ENCODE peak calls at places on chromosomes 12 and 14, in six cellular contexts. L is GM10248; W is endodermal cell; S is GM23338; F is CD8-positive, alpha-beta T cell; B is esophagus squamous epithelium. C is an unnamed sample.

GRCh38 chr12:93080452-93080851 is 151.4 kb upstream of the EEA1 start:
- DNase-seq in L (no peak), W (peak), F (no peak), B (no peak), S (peak), C (no peak)

GRCh38 chr14:51852541-51852940 is 7.9 kb upstream of the GNG2 start:
- DNase-seq in B (no peak), L (no peak), W (no peak), F (no peak), S (no peak), C (no peak)

GRCh38 chr12:112029326-112029725 is 16.1 kb downstream of the ERP29 start:
- DNase-seq in S (no peak), W (no peak), F (no peak), L (no peak), B (no peak), C (no peak)

GRCh38 chr14:45947785-45948184 is 694.8 kb upstream of the MIS18BP1 start:
- DNase-seq in B (no peak), L (no peak), S (no peak), W (no peak), F (no peak), C (no peak)

GRCh38 chr12:110349521-110350151 is 53.9 kb downstream of the ANAPC7 start:
- DNase-seq in W (no peak), F (peak), B (no peak), S (no peak), L (peak), C (no peak)

GRCh38 chr12:8078916-8079315 is 3.2 kb upstream of the NECAP1 start:
- DNase-seq in B (no peak), S (no peak), F (no peak), L (no peak), W (no peak), C (no peak)

GRCh38 chr14:71135496-71135895 is 228.2 kb downstream of the PCNX1 start:
- DNase-seq in F (no peak), B (no peak), S (no peak), L (no peak), W (peak), C (no peak)

GRCh38 chr14:54909763-54910162 is 7.1 kb upstream of the GCH1 start:
- DNase-seq in S (no peak), F (no peak), B (no peak), L (no peak), W (no peak), C (no peak)

GRCh38 chr14:72906316-72906715 is 12.4 kb upstream of the DPF3 start:
- DNase-seq in L (no peak), W (no peak), S (no peak), B (no peak), F (no peak), C (no peak)

GRCh38 chr14:34826661-34827060 is 48.5 kb downstream of the BAZ1A start:
- DNase-seq in B (no peak), F (no peak), L (no peak), S (no peak), W (no peak), C (peak)

GRCh38 chr14:90691627-90692026 is 124.6 kb downstream of the TTC7B start:
- DNase-seq in W (no peak), L (no peak), S (no peak), B (no peak), F (no peak), C (peak)

GRCh38 chr12:57735952-57736742 is 2.4 kb downstream of the AGAP2 start:
- DNase-seq in S (peak), W (peak), F (no peak), L (no peak), B (no peak), C (peak)

GRCh38 chr12:78732481-78732880 is 132.1 kb upstream of the SYT1 start:
- DNase-seq in F (no peak), W (peak), B (no peak), S (no peak), L (no peak), C (no peak)

GRCh38 chr12:101857043-101857558 is 20.3 kb upstream of the DRAM1 start:
- DNase-seq in S (no peak), B (no peak), F (no peak), L (peak), W (no peak), C (peak)

GRCh38 chr14:31410048-31410654 is 10.2 kb downstream of the HEATR5A start:
- DNase-seq in S (no peak), F (no peak), B (no peak), L (peak), W (no peak), C (no peak)

GRCh38 chr12:24719293-24719721 is 229.6 kb downstream of the BCAT1 start:
- DNase-seq in F (no peak), L (no peak), B (no peak), S (no peak), W (no peak), C (peak)

GRCh38 chr12:57087689-57088441 is 1.0 kb upstream of the NAB2 start:
- DNase-seq in W (peak), F (peak), S (peak), B (peak), L (peak), C (peak)

GRCh38 chr14:36816481-36816880 is 154.8 kb downstream of the PAX9 start:
- DNase-seq in L (no peak), F (no peak), S (no peak), W (no peak), B (no peak), C (no peak)

GRCh38 chr12:84506317-84506716 is 406.3 kb downstream of the SLC6A15 start:
- DNase-seq in F (no peak), S (no peak), W (no peak), L (no peak), B (no peak), C (no peak)

GRCh38 chr14:65243766-65244442 is 141.6 kb upstream of the MAX start:
- DNase-seq in W (no peak), F (no peak), B (no peak), S (no peak), L (no peak), C (no peak)

GRCh38 chr14:89681086-89682018 is 264.3 kb upstream of the FOXN3 start:
- DNase-seq in W (no peak), L (peak), B (no peak), F (peak), S (no peak), C (no peak)

GRCh38 chr12:89280833-89281533 is 71.3 kb downstream of the DUSP6 start:
- DNase-seq in L (no peak), S (no peak), F (no peak), B (no peak), W (no peak), C (no peak)

GRCh38 chr12:58741226-58741625 is 179.1 kb downstream of the LRIG3 start:
- DNase-seq in W (no peak), S (no peak), L (no peak), F (no peak), B (no peak), C (no peak)

GRCh38 chr12:106645074-106645421 is 62.2 kb downstream of the RFX4 start:
- DNase-seq in L (no peak), B (no peak), S (no peak), W (no peak), F (no peak), C (peak)

GRCh38 chr12:54016478-54016964 is 7.7 kb downstream of the HOXC8 start:
- DNase-seq in L (no peak), F (no peak), S (no peak), W (peak), B (no peak), C (peak)

GRCh38 chr14:79333198-79333546 is 878.1 kb downstream of the DIO2 start:
- DNase-seq in S (no peak), F (no peak), B (no peak), L (no peak), W (no peak), C (no peak)

DNA sequence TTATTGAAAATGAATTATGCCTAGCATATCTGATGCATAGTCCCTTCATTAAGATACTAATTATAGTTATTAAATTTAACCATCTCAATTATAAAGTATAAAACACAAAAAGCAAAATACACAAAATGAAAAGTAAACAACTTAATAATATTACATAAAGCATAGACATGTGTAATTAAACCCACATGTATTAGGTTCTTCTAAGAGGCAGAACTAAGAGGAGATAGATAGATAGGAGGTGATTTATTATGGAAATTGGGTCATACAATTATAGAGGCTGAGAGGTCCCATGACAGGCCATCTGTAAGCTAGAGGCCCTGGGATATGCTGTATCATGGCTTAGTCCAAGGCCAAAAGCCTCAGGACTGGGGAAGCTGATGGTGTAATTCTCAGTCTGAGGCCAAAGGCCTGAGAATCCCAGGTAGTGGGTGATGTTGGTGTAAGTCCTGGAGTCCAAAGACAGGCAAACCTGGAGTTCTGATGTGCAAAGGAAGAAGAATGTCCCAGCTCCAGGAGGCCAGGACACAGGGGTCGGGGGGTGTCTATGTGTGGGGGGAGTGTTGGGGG is 953.3 kb downstream of the TRHDE start:
- DNase-seq in W (no peak), F (no peak), B (no peak), S (no peak), L (no peak), C (no peak)
- TF ChIP-seq CTCF in W (no peak), F (no peak), B (no peak), S (no peak), L (no peak), C (no peak)

GRCh38 chr12:95995238-95996031 is 709 bp downstream of the HAL start:
- DNase-seq in B (no peak), L (no peak), W (peak), S (no peak), F (no peak), C (no peak)

GRCh38 chr12:95997276-95997675 is 1.1 kb upstream of the HAL start:
- DNase-seq in B (no peak), F (no peak), W (peak), L (no peak), S (no peak), C (no peak)

GRCh38 chr12:95994476-95994875 is 1.7 kb downstream of the HAL start:
- DNase-seq in S (no peak), W (peak), F (no peak), L (no peak), B (no peak), C (no peak)

GRCh38 chr12:95997911-95998510 is 1.9 kb upstream of the HAL start:
- DNase-seq in F (no peak), S (no peak), W (no peak), L (no peak), B (no peak), C (no peak)

GRCh38 chr12:95996034-95996658 is at the start of gene HAL:
- DNase-seq in B (no peak), L (no peak), F (no peak), S (no peak), W (no peak), C (peak)
- TF ChIP-seq CTCF in B (no peak), L (no peak), F (no peak), S (no peak), W (no peak), C (no peak)

GRCh38 chr12:21451529-21451928 is 14.1 kb downstream of the PYROXD1 start:
- DNase-seq in S (peak), W (no peak), B (no peak), L (no peak), F (no peak), C (no peak)
- TF ChIP-seq CTCF in S (peak), W (peak), B (no peak), L (no peak), F (no peak), C (peak)

GRCh38 chr14:63039800-63040380 is 5.4 kb downstream of the KCNH5 start:
- DNase-seq in F (no peak), B (no peak), S (peak), W (peak), L (no peak), C (peak)
- TF ChIP-seq CTCF in F (no peak), B (no peak), S (peak), W (peak), L (peak), C (peak)

GRCh38 chr12:65943388-65944137 is 119.3 kb downstream of the HMGA2 start:
- DNase-seq in W (no peak), S (peak), B (no peak), L (no peak), F (no peak), C (no peak)
- TF ChIP-seq CTCF in W (peak), S (peak), B (no peak), L (no peak), F (no peak), C (no peak)